ENCODE peak calls at places on chromosomes 2 and 18, in eight cellular contexts. O is activated CD8-positive, alpha-beta memory T cell treated with anti-CD3 and anti-CD28 coated beads, Interleukin-2, amount 10 ng/mL, durations not matched to agents 7 days and 5 days; A is SW480; Z is dorsolateral prefrontal cortex; J is neuronal stem cell; N is thoracic aorta; E is choroid plexus epithelial cell; V is colonic mucosa. I is an unnamed sample.
A peak's percentile ranks its signal among the peaks of the same experiment; 100 is the strongest.

GRCh38 chr2:156562136-156562535 is 126.0 kb downstream of the GPD2 start:
- DNase-seq in O (no peak), A (no peak), Z (no peak), J (no peak), N (no peak), E (no peak), V (no peak), I (no peak)

GRCh38 chr18:24271381-24272331 is 126.0 kb downstream of the OSBPL1A start:
- DNase-seq in O (peak; percentile 42), A (peak; percentile 78), Z (peak; percentile 63), J (peak; percentile 71), N (no peak), E (peak; percentile 80), V (peak; percentile 69), I (peak; percentile 82)

GRCh38 chr18:76488190-76488589 is 6.9 kb downstream of the ZNF516 start:
- DNase-seq in O (no peak), A (no peak), Z (no peak), J (no peak), N (no peak), E (peak; percentile 54), V (no peak), I (peak; percentile 45)

GRCh38 chr2:147405651-147406050 is 439.2 kb upstream of the ACVR2A start:
- DNase-seq in O (no peak), A (no peak), Z (no peak), J (no peak), N (no peak), E (no peak), V (no peak), I (no peak)

GRCh38 chr2:104733544-104733943 is 120.4 kb upstream of the POU3F3 start:
- DNase-seq in O (no peak), A (peak; percentile 62), Z (no peak), J (no peak), N (no peak), E (peak; percentile 14), V (peak; percentile 27), I (no peak)

GRCh38 chr2:47007221-47007825 is 91.7 kb upstream of the MCFD2 start:
- DNase-seq in O (no peak), A (no peak), Z (no peak), J (no peak), N (no peak), E (no peak), V (no peak), I (no peak)

GRCh38 chr2:119242276-119243119 is 18.9 kb downstream of the STEAP3 start:
- DNase-seq in O (no peak), A (no peak), Z (no peak), J (no peak), N (no peak), E (no peak), V (no peak), I (no peak)

GRCh38 chr2:10897956-10898355 is 13.8 kb upstream of the KCNF1 start:
- DNase-seq in O (no peak), A (no peak), Z (no peak), J (no peak), N (no peak), E (no peak), V (no peak), I (no peak)

GRCh38 chr2:37631292-37631691 is 40.1 kb downstream of the CDC42EP3 start:
- DNase-seq in O (no peak), A (no peak), Z (no peak), J (no peak), N (no peak), E (no peak), V (no peak), I (no peak)

GRCh38 chr2:172230783-172231446 is 128.2 kb upstream of the DLX2 start:
- DNase-seq in O (no peak), A (no peak), Z (no peak), J (no peak), N (no peak), E (no peak), V (no peak), I (no peak)

GRCh38 chr2:202703091-202703490 is 68.3 kb downstream of the FAM117B start:
- DNase-seq in O (no peak), A (no peak), Z (no peak), J (no peak), N (no peak), E (no peak), V (no peak), I (no peak)

GRCh38 chr2:96498023-96498431 is 7.1 kb downstream of the NEURL3 start:
- DNase-seq in O (no peak), A (no peak), Z (no peak), J (no peak), N (no peak), E (no peak), V (no peak), I (no peak)

I was measured in mucosa of descending colon.